ENCODE peak calls at places on chromosome 2, in ten cellular contexts. A is upper lobe of right lung, V is RWPE1, X is AG09309, N is WERI-Rb-1, H is esophagus squamous epithelium, T is K562, M is sigmoid colon, L is neural crest cell, G is fibroblast of mammary gland. F is an unnamed sample.

GRCh38 chr2:55228224-55228563 is 3.9 kb downstream of the CLHC1 start:
- DNase-seq in A (no peak), M (no peak), L (no peak), V (no peak), N (no peak), X (no peak), G (no peak), T (no peak), H (no peak), F (no peak)

GRCh38 chr2:647691-648231 is 29.4 kb downstream of the TMEM18 start:
- DNase-seq in L (no peak), H (no peak), G (no peak), M (peak; percentile 41), A (no peak), V (no peak), T (no peak), X (no peak), N (no peak), F (no peak)

GRCh38 chr2:38907743-38908562 is 18.3 kb downstream of the ARHGEF33 start:
- DNase-seq in A (no peak), X (no peak), V (no peak), T (no peak), H (no peak), L (no peak), M (no peak), N (no peak), G (peak; percentile 11), F (no peak)

GRCh38 chr2:119207447-119207846 is 16.2 kb upstream of the STEAP3 start:
- DNase-seq in M (no peak), V (no peak), G (no peak), A (no peak), X (no peak), N (no peak), L (no peak), H (no peak), T (no peak), F (no peak)

GRCh38 chr2:173734686-173735308 is 230.4 kb downstream of the SP3 start:
- DNase-seq in L (no peak), G (no peak), A (no peak), M (no peak), N (no peak), X (no peak), T (no peak), V (no peak), H (no peak), F (no peak)

GRCh38 chr2:169362346-169363026 is at the start of gene LRP2:
- DNase-seq in A (peak; percentile 74), G (no peak), H (no peak), X (no peak), M (no peak), V (no peak), L (peak; percentile 58), N (peak; percentile 15), T (peak; percentile 19), F (no peak)

GRCh38 chr2:18169787-18170175 is 291.3 kb downstream of the KCNS3 start:
- DNase-seq in V (no peak), T (no peak), M (no peak), X (no peak), A (no peak), G (no peak), L (no peak), N (no peak), H (no peak), F (no peak)

GRCh38 chr2:165162466-165162865 is 41.4 kb downstream of the SCN3A start:
- DNase-seq in V (no peak), G (no peak), H (no peak), L (no peak), X (no peak), N (no peak), M (no peak), T (no peak), A (no peak), F (no peak)

GRCh38 chr2:171878481-171878993 is 15.5 kb downstream of the SLC25A12 start:
- DNase-seq in L (no peak), A (no peak), G (peak; percentile 72), N (no peak), V (peak; percentile 36), X (peak; percentile 39), M (no peak), H (no peak), T (no peak), F (no peak)

GRCh38 chr2:25615920-25616319 is 57.5 kb downstream of the DTNB start:
- DNase-seq in T (no peak), M (no peak), N (no peak), V (no peak), L (no peak), X (no peak), A (no peak), G (no peak), H (no peak), F (no peak)

GRCh38 chr2:6772366-6772710 is 93.4 kb downstream of the CMPK2 start:
- DNase-seq in M (no peak), G (no peak), A (no peak), X (no peak), T (peak; percentile 7), V (no peak), L (peak; percentile 42), N (peak; percentile 97), H (no peak), F (no peak)

GRCh38 chr2:79799744-79800143 is 286.9 kb downstream of the CTNNA2 start:
- DNase-seq in A (no peak), G (no peak), T (no peak), X (no peak), H (no peak), V (no peak), L (no peak), M (no peak), N (no peak), F (no peak)

GRCh38 chr2:26018184-26018716 is 15.6 kb upstream of the RAB10 start:
- DNase-seq in X (no peak), G (peak; percentile 94), M (peak; percentile 88), N (peak; percentile 39), V (peak; percentile 96), L (no peak), T (peak; percentile 78), H (no peak), A (peak; percentile 86), F (no peak)

GRCh38 chr2:213490087-213490486 is 205.8 kb downstream of the SPAG16 start:
- DNase-seq in L (no peak), M (no peak), H (no peak), G (no peak), A (no peak), X (no peak), N (no peak), V (no peak), T (no peak), F (no peak)
- TF ChIP-seq CTCF in L (peak; percentile 37), M (no peak), H (no peak), G (no peak), A (no peak), X (no peak), N (no peak), V (peak; percentile 9), T (no peak), F (peak; percentile 68)

DNA sequence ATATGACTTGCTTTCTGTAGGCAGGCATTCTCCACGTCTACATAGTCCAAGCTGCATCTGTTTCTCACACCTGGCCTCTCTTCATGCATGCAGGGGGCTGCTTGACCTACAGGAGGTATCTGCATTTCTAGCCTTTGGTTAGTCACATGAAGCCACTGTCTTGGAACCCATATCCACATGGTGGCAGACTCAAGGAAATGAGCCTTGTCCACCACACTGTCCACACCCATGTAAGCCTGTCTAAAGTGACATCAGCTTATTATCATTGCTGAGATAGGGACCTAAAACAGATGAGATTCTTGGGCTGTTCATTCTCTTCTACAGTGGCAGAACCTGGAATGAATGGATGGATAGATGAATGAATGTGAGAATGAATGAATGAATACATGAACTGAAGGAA is 160.4 kb downstream of the DOCK10 start:
- DNase-seq in G (peak; percentile 33), V (no peak), H (no peak), T (no peak), A (no peak), X (no peak), M (no peak), N (no peak), L (no peak), F (no peak)
- TF ChIP-seq CTCF in G (no peak), V (no peak), H (no peak), T (no peak), A (no peak), X (no peak), M (no peak), N (no peak), L (no peak), F (no peak)

GRCh38 chr2:232328038-232328435 is 50.5 kb upstream of the ALPP start:
- DNase-seq in M (peak; percentile 50), N (no peak), L (no peak), X (no peak), G (no peak), A (no peak), V (no peak), T (no peak), H (no peak), F (no peak)
- TF ChIP-seq CTCF in M (no peak), N (peak; percentile 8), L (no peak), X (no peak), G (no peak), A (no peak), V (no peak), T (no peak), H (no peak), F (no peak)

GRCh38 chr2:221245045-221245444 is 327.1 kb downstream of the EPHA4 start:
- DNase-seq in L (no peak), N (no peak), H (no peak), G (no peak), T (no peak), M (no peak), X (no peak), A (no peak), V (no peak), F (no peak)
- TF ChIP-seq CTCF in L (no peak), N (no peak), H (no peak), G (no peak), T (no peak), M (no peak), X (no peak), A (no peak), V (no peak), F (no peak)

GRCh38 chr2:216877085-216877484 is 17.2 kb upstream of the TNP1 start:
- DNase-seq in M (no peak), X (no peak), H (no peak), L (no peak), V (no peak), G (peak; percentile 10), N (peak; percentile 15), T (no peak), A (no peak), F (no peak)
- TF ChIP-seq CTCF in M (no peak), X (peak; percentile 17), H (no peak), L (no peak), V (no peak), G (peak; percentile 27), N (peak; percentile 44), T (peak; percentile 36), A (no peak), F (peak; percentile 30)